ENCODE peak calls at places on chromosomes 6 and 20, in ten cellular contexts. F, J, Q, H, A, I, E, U, R and L are unnamed samples.

GRCh38 chr6:87944541-87944954 is 103.1 kb upstream of the SPACA1 start:
- DNase-seq in F (peak), J (peak), Q (peak), H (peak), A (peak), I (peak), E (peak), U (peak), R (peak), L (peak)

GRCh38 chr6:79307321-79308036 is 73.0 kb upstream of the HMGN3 start:
- DNase-seq in F (no peak), J (no peak), Q (no peak), H (no peak), A (peak), I (no peak), E (no peak), U (no peak), R (peak), L (no peak)

GRCh38 chr6:126983779-126984178 is 134.7 kb upstream of the RSPO3 start:
- DNase-seq in F (no peak), J (no peak), Q (no peak), H (no peak), A (no peak), I (no peak), E (no peak), U (peak), R (no peak), L (no peak)

GRCh38 chr20:44544178-44544719 is 22.4 kb upstream of the SERINC3 start:
- DNase-seq in F (no peak), J (no peak), Q (no peak), H (no peak), A (no peak), I (no peak), E (no peak), U (no peak), R (no peak), L (no peak)

GRCh38 chr6:61833176-61833716 is 452.8 kb downstream of the KHDRBS2 start:
- DNase-seq in F (no peak), J (no peak), Q (no peak), H (no peak), A (no peak), I (no peak), E (no peak), U (no peak), R (no peak), L (no peak)

GRCh38 chr6:141666187-141666586 is 466.5 kb upstream of the GJE1 start:
- DNase-seq in F (no peak), J (no peak), Q (no peak), H (no peak), A (no peak), I (no peak), E (no peak), U (no peak), R (no peak), L (no peak)

GRCh38 chr6:93806409-93807270 is 387.3 kb upstream of the EPHA7 start:
- DNase-seq in F (no peak), J (no peak), Q (no peak), H (no peak), A (no peak), I (no peak), E (no peak), U (no peak), R (no peak), L (no peak)

GRCh38 chr20:14688045-14688444 is 350.6 kb upstream of the FLRT3 start:
- DNase-seq in F (no peak), J (no peak), Q (no peak), H (no peak), A (no peak), I (no peak), E (no peak), U (no peak), R (no peak), L (no peak)

GRCh38 chr6:139784222-139784769 is 409.8 kb upstream of the CITED2 start:
- DNase-seq in F (no peak), J (no peak), Q (no peak), H (no peak), A (no peak), I (no peak), E (no peak), U (no peak), R (no peak), L (no peak)

GRCh38 chr6:138334000-138334399 is 43.7 kb upstream of the SMIM28 start:
- DNase-seq in F (no peak), J (no peak), Q (peak), H (no peak), A (no peak), I (no peak), E (no peak), U (no peak), R (no peak), L (no peak)

GRCh38 chr6:41650120-41650519 is 11.9 kb downstream of the MDFI start:
- DNase-seq in F (no peak), J (no peak), Q (no peak), H (no peak), A (no peak), I (no peak), E (no peak), U (no peak), R (no peak), L (no peak)

GRCh38 chr6:42618105-42618504 is 54.3 kb downstream of the UBR2 start:
- DNase-seq in F (no peak), J (no peak), Q (no peak), H (no peak), A (no peak), I (no peak), E (no peak), U (no peak), R (no peak), L (no peak)

GRCh38 chr6:132067286-132067685 is 116.1 kb upstream of the CCN2 start:
- DNase-seq in F (no peak), J (no peak), Q (no peak), H (no peak), A (no peak), I (no peak), E (no peak), U (no peak), R (no peak), L (no peak)

GRCh38 chr6:8063762-8064637 is at the start of gene BLOC1S5:
- DNase-seq in F (peak), J (no peak), Q (peak), H (peak), A (peak), I (peak), E (peak), U (peak), R (peak), L (peak)
- TF ChIP-seq CTCF in F (peak), J (peak), Q (no peak), H (no peak), A (peak), I (no peak), E (peak), U (no peak), R (no peak), L (no peak)

DNA sequence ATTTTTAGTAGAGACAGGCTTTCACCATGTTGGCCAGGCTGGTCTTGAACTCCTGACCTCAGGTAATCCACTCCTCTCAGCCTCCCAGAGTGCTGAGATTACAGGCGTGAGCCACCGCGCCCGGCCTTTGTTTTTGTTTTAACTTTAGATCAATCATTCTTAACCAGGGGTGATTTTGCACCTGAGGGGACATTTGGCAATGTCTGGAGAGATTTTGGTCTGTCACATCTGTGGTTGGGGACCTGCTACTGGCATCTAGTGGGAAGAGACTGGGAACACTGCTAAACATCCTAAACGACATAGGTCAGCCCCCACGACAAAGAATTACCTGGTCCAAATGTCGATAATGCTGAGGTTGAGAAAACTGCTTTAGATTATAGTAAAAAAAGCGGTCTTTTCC is 82.3 kb downstream of the C6orf52 start:
- DNase-seq in F (no peak), J (no peak), Q (no peak), H (no peak), A (no peak), I (no peak), E (no peak), U (no peak), R (no peak), L (no peak)
- TF ChIP-seq CTCF in F (no peak), J (no peak), Q (no peak), H (no peak), A (no peak), I (no peak), E (no peak), U (no peak), R (no peak), L (no peak)

GRCh38 chr6:109475625-109476024 is 7.4 kb downstream of the ZBTB24 start:
- DNase-seq in F (no peak), J (no peak), Q (no peak), H (no peak), A (no peak), I (no peak), E (no peak), U (no peak), R (no peak), L (no peak)
- TF ChIP-seq CTCF in F (no peak), J (no peak), Q (no peak), H (no peak), A (no peak), I (no peak), E (no peak), U (no peak), R (no peak), L (no peak)

GRCh38 chr6:129890164-129890563 is 29.0 kb upstream of the TMEM244 start:
- DNase-seq in F (no peak), J (no peak), Q (no peak), H (peak), A (no peak), I (no peak), E (no peak), U (no peak), R (no peak), L (no peak)

GRCh38 chr6:129894904-129895303 is 33.8 kb upstream of the TMEM244 start:
- DNase-seq in F (no peak), J (no peak), Q (no peak), H (no peak), A (no peak), I (no peak), E (no peak), U (no peak), R (no peak), L (no peak)

GRCh38 chr6:129890701-129891100 is 29.6 kb upstream of the TMEM244 start:
- DNase-seq in F (no peak), J (no peak), Q (no peak), H (no peak), A (no peak), I (no peak), E (no peak), U (no peak), R (no peak), L (no peak)

GRCh38 chr6:129895692-129896091 is 34.6 kb upstream of the TMEM244 start:
- DNase-seq in F (no peak), J (no peak), Q (no peak), H (no peak), A (no peak), I (no peak), E (no peak), U (no peak), R (no peak), L (no peak)

DNA sequence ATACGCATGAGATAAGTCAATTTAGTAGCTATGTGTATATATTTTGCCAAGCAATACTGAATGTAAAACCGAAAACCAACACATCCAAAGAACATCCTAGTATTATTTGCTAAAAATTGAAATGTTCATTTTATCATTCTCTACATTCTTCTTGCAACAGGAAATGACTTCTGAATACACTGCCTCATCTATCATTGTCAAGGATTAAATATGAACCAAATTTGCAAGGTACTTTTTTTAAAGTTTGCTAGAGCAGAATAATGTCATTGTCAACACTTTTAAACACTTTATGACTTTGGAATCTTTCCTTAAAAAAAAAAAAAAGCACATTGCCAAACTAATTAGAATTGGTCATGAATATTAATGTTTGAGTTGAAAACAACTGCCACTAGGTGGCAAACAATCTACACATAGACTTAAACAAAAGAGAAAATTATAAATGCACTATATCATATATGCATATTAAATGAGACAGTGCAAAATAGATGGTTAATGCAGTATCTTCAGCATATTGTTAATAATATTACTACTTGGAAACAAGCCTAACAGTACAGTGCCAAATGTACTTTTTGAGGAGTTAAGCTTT is 32.5 kb upstream of the TMEM244 start:
- DNase-seq in F (no peak), J (no peak), Q (no peak), H (peak), A (no peak), I (no peak), E (no peak), U (no peak), R (no peak), L (no peak)
- TF ChIP-seq CTCF in F (no peak), J (peak), Q (no peak), H (peak), A (peak), I (peak), E (no peak), U (peak), R (peak), L (peak)

GRCh38 chr6:33209856-33210255 is 1.6 kb downstream of the RING1 start:
- DNase-seq in F (no peak), J (no peak), Q (no peak), H (no peak), A (peak), I (no peak), E (no peak), U (no peak), R (no peak), L (no peak)

GRCh38 chr6:33211136-33211535 is 2.8 kb downstream of the RING1 start:
- DNase-seq in F (no peak), J (no peak), Q (no peak), H (no peak), A (peak), I (no peak), E (no peak), U (no peak), R (no peak), L (no peak)

GRCh38 chr6:33212857-33213165 is 4.5 kb downstream of the RING1 start:
- DNase-seq in F (no peak), J (no peak), Q (no peak), H (no peak), A (no peak), I (no peak), E (no peak), U (no peak), R (no peak), L (no peak)

GRCh38 chr6:33213166-33213988 is 5.1 kb downstream of the RING1 start:
- DNase-seq in F (no peak), J (no peak), Q (no peak), H (no peak), A (peak), I (no peak), E (no peak), U (peak), R (peak), L (no peak)

GRCh38 chr6:33211666-33212422 is 3.5 kb downstream of the RING1 start:
- DNase-seq in F (no peak), J (no peak), Q (no peak), H (no peak), A (peak), I (no peak), E (no peak), U (peak), R (no peak), L (no peak)
- TF ChIP-seq CTCF in F (no peak), J (no peak), Q (no peak), H (no peak), A (no peak), I (no peak), E (no peak), U (no peak), R (no peak), L (no peak)

DNA sequence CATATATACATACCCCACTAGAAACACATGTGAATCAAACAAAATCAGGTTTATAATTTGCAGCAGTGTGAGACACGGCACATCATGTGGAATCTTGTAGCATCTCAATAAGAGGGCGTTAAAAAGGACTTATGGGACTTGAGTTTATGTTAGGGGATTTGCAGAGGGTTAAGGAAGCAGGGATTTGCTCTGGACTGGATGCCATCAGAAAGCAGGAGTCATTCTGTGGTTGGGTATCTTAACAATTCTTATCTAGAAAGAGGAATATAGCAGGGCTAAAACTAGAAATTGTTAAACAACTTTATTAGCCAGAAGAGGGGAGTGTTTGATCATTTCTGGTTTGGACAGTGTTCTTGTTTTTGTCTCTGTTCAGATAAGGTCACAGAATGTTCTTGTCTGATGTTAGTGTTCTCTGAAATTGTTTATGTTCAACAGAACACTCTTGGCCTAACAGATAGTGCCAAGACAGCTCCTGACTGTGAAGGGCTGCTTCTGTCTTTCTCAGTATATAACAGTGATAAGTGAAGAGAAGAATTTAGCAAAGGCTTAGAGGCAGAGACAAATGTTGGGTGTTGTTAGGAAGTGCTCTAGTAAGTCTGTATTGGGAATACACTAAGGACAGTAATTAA is 39.2 kb downstream of the LIN28B start:
- DNase-seq in F (peak), J (peak), Q (no peak), H (peak), A (no peak), I (no peak), E (no peak), U (no peak), R (no peak), L (no peak)
- TF ChIP-seq CTCF in F (peak), J (no peak), Q (no peak), H (no peak), A (peak), I (no peak), E (no peak), U (no peak), R (no peak), L (peak)

DNA sequence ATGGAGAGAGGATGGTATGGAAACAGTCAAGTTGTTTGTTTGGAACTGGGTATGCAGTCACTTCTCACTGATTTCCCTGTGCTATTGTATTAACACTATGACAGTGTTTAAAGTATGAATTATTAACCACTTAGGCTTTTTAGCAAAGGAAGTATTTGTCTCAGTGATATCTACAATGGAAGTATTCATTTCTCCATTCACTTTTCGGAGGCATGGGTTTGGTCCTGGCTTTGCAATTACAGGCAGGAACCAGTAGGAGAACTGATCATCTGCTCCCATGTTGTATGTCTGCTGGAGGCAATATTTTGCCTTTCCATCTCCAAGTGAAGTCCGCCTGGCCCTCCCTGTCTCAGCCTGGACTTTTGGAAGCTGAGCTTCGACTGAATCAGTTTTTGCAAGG is 30.6 kb upstream of the EXOC2 start:
- DNase-seq in F (no peak), J (no peak), Q (no peak), H (no peak), A (no peak), I (no peak), E (no peak), U (no peak), R (no peak), L (no peak)
- TF ChIP-seq CTCF in F (no peak), J (peak), Q (no peak), H (no peak), A (no peak), I (no peak), E (no peak), U (no peak), R (no peak), L (no peak)

GRCh38 chr6:36028088-36028886 is 679 bp downstream of the MAPK14 start:
- DNase-seq in F (peak), J (no peak), Q (peak), H (peak), A (no peak), I (peak), E (no peak), U (peak), R (peak), L (no peak)
- TF ChIP-seq CTCF in F (no peak), J (no peak), Q (no peak), H (no peak), A (no peak), I (no peak), E (no peak), U (no peak), R (no peak), L (no peak)